ENCODE peak calls at places on chromosomes 11 and 22, in eight cellular contexts. N, L, C, T, W, R, U and A are unnamed samples.

GRCh38 chr11:119729581-119730346 is 764 bp upstream of the NECTIN1 start:
- DNase-seq in N (no peak), L (peak), C (peak), T (peak), W (peak), R (peak), U (no peak), A (peak)

GRCh38 chr22:48982321-48982905 is 845.3 kb downstream of the BRD1 start:
- DNase-seq in N (peak), L (no peak), C (no peak), T (no peak), W (no peak), R (no peak), U (no peak), A (no peak)

GRCh38 chr11:86108890-86109638 is 40.2 kb upstream of the PICALM start:
- DNase-seq in N (no peak), L (no peak), C (no peak), T (no peak), W (no peak), R (no peak), U (no peak), A (no peak)

GRCh38 chr22:47095395-47096122 is 333.1 kb downstream of the TBC1D22A start:
- DNase-seq in N (peak), L (no peak), C (no peak), T (no peak), W (peak), R (no peak), U (no peak), A (no peak)

GRCh38 chr11:127737499-127737898 is 736.9 kb upstream of the KIRREL3 start:
- DNase-seq in N (no peak), L (no peak), C (no peak), T (no peak), W (no peak), R (no peak), U (no peak), A (no peak)

GRCh38 chr22:27641049-27641790 is 160.3 kb downstream of the MN1 start:
- DNase-seq in N (no peak), L (no peak), C (no peak), T (no peak), W (peak), R (no peak), U (no peak), A (no peak)

GRCh38 chr11:61645179-61645868 is 34.9 kb upstream of the DAGLA start:
- DNase-seq in N (no peak), L (peak), C (peak), T (no peak), W (peak), R (peak), U (no peak), A (no peak)

GRCh38 chr22:37330200-37331033 is 48.1 kb downstream of the CYTH4 start:
- DNase-seq in N (no peak), L (no peak), C (peak), T (no peak), W (peak), R (peak), U (peak), A (peak)

GRCh38 chr11:70415176-70415575 is 16.8 kb downstream of the CTTN start:
- DNase-seq in N (no peak), L (no peak), C (no peak), T (no peak), W (peak), R (no peak), U (peak), A (no peak)

GRCh38 chr11:12211331-12212065 is 101.1 kb downstream of the MICAL2 start:
- DNase-seq in N (no peak), L (no peak), C (no peak), T (no peak), W (no peak), R (no peak), U (no peak), A (no peak)

GRCh38 chr11:123158609-123159008 is 36.4 kb downstream of the CLMP start:
- DNase-seq in N (no peak), L (no peak), C (no peak), T (no peak), W (no peak), R (no peak), U (no peak), A (no peak)

GRCh38 chr11:63610604-63611394 is 3.4 kb downstream of the PLAAT3 start:
- DNase-seq in N (no peak), L (no peak), C (no peak), T (peak), W (no peak), R (peak), U (no peak), A (no peak)
- TF ChIP-seq CTCF in N (no peak), L (no peak), C (no peak), T (no peak), W (no peak), R (peak), U (no peak), A (no peak)

DNA sequence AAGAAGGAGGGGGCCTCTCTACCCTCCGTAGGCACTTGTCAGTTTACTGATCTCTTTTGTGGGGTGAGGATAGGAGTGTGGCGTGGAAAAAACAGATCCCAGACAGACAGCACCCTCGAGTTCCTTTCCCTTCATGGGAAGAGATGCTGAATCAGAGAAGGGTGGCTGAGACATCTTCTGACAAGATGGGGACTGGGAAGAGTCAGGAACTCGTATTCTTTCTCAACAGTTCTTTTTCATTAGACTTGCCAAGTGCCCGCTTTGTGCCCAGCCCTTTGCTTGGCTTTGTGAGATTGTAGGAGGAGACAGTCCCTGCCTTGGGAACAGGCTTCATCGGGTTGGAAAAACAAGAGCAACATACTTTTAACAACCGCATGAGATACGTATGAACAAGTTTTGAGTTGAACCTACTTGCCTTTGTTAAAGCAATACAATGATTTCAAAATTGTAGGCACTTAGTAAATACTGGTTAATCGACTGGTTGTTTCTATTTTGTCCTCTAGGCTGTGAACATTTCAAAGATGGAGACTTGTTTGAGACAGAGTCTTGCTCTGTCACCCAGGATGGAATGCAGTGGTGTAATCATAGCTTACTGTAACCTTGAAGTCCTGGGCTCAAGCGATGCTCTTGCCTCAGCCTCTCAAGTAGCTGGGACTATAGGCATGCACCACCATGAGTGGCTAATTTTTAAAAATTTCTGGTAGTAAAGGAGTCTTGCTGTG is 1.1 kb downstream of the RRM1 start:
- DNase-seq in N (no peak), L (no peak), C (no peak), T (no peak), W (peak), R (no peak), U (no peak), A (no peak)
- TF ChIP-seq CTCF in N (no peak), L (no peak), C (no peak), T (no peak), W (no peak), R (no peak), U (no peak), A (no peak)

GRCh38 chr11:66288138-66288865 is 641 bp downstream of the YIF1A start:
- DNase-seq in N (no peak), L (peak), C (no peak), T (no peak), W (no peak), R (no peak), U (no peak), A (no peak)

GRCh38 chr11:66287256-66288137 is 1.4 kb downstream of the YIF1A start:
- DNase-seq in N (no peak), L (no peak), C (no peak), T (no peak), W (no peak), R (no peak), U (no peak), A (no peak)

GRCh38 chr11:66289548-66290331 is 797 bp upstream of the YIF1A start:
- DNase-seq in N (peak), L (peak), C (peak), T (peak), W (no peak), R (peak), U (peak), A (peak)

GRCh38 chr11:66290332-66290629 is 1.3 kb upstream of the YIF1A start:
- DNase-seq in N (no peak), L (no peak), C (no peak), T (no peak), W (no peak), R (no peak), U (no peak), A (no peak)

DNA sequence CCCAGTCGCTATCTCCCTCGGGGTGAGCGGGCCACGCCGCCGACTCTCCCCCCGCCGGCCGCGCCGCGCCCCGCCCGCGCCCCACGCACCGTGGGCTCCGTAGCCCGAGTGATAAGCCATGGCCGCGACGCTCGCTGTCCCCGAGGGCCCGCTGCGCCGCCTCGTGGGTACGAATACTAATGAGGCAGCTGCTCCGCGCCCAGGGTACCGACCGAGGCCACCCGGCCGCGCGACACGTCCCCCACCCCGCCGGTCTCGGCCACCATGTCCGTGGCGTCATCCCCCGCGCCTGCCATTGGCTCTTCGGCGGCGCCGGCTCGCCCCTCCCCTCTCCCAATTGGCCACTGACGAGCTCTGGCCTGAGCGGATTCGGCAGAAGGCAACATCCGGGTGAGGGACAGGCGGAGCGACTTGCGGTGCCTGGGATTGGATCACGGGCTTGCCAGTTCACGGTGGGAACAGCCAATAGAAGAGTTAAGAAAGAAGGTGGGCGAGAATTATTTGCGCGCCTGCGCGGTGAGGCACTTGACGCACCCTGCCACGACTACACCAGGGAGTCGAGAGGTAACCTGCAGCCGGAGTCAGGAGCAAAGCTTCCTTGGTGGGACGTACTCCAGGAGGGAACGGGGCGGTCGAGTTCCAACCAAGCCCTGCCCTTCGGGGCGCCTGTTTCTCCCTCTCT is at the start of gene YIF1A:
- DNase-seq in N (peak), L (peak), C (peak), T (peak), W (peak), R (peak), U (peak), A (peak)
- TF ChIP-seq CTCF in N (no peak), L (peak), C (peak), T (peak), W (no peak), R (peak), U (no peak), A (no peak)

GRCh38 chr11:67695606-67696005 is 21.2 kb upstream of the ALDH3B2 start:
- DNase-seq in N (no peak), L (no peak), C (no peak), T (no peak), W (no peak), R (no peak), U (no peak), A (no peak)

GRCh38 chr11:67696998-67697397 is 22.6 kb upstream of the ALDH3B2 start:
- DNase-seq in N (no peak), L (no peak), C (no peak), T (no peak), W (no peak), R (no peak), U (no peak), A (no peak)

GRCh38 chr11:67699521-67699920 is 25.1 kb upstream of the ALDH3B2 start:
- DNase-seq in N (no peak), L (no peak), C (no peak), T (no peak), W (peak), R (no peak), U (no peak), A (no peak)

GRCh38 chr11:67698247-67698646 is 23.8 kb upstream of the ALDH3B2 start:
- DNase-seq in N (no peak), L (no peak), C (no peak), T (no peak), W (no peak), R (no peak), U (no peak), A (peak)

GRCh38 chr11:67697846-67698245 is 23.4 kb upstream of the ALDH3B2 start:
- DNase-seq in N (no peak), L (no peak), C (no peak), T (no peak), W (no peak), R (no peak), U (no peak), A (no peak)
- TF ChIP-seq CTCF in N (no peak), L (no peak), C (no peak), T (no peak), W (no peak), R (no peak), U (no peak), A (no peak)

GRCh38 chr11:14644396-14645246 is 1.0 kb downstream of the PDE3B start:
- DNase-seq in N (no peak), L (peak), C (peak), T (peak), W (peak), R (peak), U (no peak), A (peak)

GRCh38 chr11:14642873-14643696 is 519 bp upstream of the PDE3B start:
- DNase-seq in N (no peak), L (no peak), C (peak), T (no peak), W (no peak), R (peak), U (no peak), A (no peak)

GRCh38 chr11:14642453-14642852 is 1.2 kb upstream of the PDE3B start:
- DNase-seq in N (no peak), L (no peak), C (no peak), T (no peak), W (no peak), R (no peak), U (no peak), A (no peak)

GRCh38 chr11:14645247-14645912 is 1.8 kb downstream of the PDE3B start:
- DNase-seq in N (no peak), L (no peak), C (no peak), T (no peak), W (peak), R (no peak), U (no peak), A (no peak)

DNA sequence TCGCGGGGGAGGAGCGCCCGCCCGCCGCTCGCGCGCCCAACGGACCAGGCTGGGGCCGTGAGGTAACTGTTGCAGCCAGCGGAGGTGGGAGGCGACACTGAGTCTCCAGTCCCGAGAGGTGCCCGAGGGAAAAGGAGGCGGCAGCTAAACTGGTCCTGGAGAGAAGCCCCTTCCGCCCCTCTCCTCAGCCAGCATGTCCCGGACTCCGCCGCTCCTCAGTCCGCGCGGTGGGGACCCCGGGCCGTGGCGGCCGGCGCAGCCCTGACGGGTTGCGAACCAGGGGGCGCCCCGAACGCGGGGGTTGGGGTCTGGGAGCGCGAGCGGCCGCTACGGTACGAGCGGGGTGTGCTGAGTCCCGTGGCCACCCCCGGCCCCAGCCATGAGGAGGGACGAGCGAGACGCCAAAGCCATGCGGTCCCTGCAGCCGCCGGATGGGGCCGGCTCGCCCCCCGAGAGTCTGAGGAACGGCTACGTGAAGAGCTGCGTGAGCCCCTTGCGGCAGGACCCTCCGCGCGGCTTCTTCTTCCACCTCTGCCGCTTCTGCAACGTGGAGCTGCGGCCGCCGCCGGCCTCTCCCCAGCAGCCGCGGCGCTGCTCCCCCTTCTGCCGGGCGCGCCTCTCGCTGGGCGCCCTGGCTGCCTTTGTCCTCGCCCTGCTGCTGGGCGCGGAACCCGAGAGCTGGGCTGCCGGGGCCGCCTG is at the start of gene PDE3B:
- DNase-seq in N (no peak), L (peak), C (peak), T (peak), W (peak), R (peak), U (no peak), A (peak)
- TF ChIP-seq CTCF in N (no peak), L (no peak), C (peak), T (no peak), W (no peak), R (peak), U (no peak), A (peak)

GRCh38 chr11:117098269-117099231 is at the start of gene SIK3:
- DNase-seq in N (peak), L (peak), C (peak), T (peak), W (peak), R (peak), U (peak), A (peak)
- TF ChIP-seq CTCF in N (peak), L (no peak), C (no peak), T (peak), W (peak), R (peak), U (peak), A (peak)

GRCh38 chr11:19342036-19342435 is 101.3 kb upstream of the E2F8 start:
- DNase-seq in N (no peak), L (no peak), C (no peak), T (no peak), W (no peak), R (no peak), U (no peak), A (no peak)

GRCh38 chr11:19347911-19348310 is 107.2 kb upstream of the E2F8 start:
- DNase-seq in N (no peak), L (no peak), C (no peak), T (no peak), W (no peak), R (peak), U (no peak), A (no peak)

GRCh38 chr11:19344661-19345518 is 104.1 kb upstream of the E2F8 start:
- DNase-seq in N (no peak), L (peak), C (peak), T (peak), W (peak), R (peak), U (peak), A (peak)

GRCh38 chr11:19345848-19346681 is 105.3 kb upstream of the E2F8 start:
- DNase-seq in N (no peak), L (peak), C (no peak), T (no peak), W (no peak), R (peak), U (no peak), A (peak)

GRCh38 chr11:19345519-19345847 is 104.7 kb upstream of the E2F8 start:
- DNase-seq in N (no peak), L (no peak), C (no peak), T (no peak), W (no peak), R (peak), U (no peak), A (peak)
- TF ChIP-seq CTCF in N (no peak), L (no peak), C (no peak), T (no peak), W (no peak), R (peak), U (no peak), A (no peak)

DNA sequence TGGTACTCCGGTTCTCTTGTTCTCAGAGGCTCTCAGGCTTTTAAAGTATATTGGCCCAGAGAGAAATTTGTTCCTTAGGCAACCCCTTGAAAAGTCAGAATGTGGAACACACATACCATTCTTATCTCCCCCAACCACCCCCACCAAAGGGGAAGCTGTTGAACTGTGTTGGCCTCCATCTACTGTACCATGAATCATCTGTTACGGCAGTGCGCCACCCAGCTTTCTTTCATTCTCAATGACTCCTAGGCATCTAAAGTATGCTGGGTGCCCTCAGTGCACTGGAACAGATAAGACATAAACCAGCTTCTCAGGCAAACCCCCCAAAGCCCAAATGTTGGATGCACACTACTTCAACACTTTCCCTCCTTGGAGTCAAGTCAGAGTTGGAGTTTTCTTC is 696.2 kb upstream of the TENM4 start:
- DNase-seq in N (no peak), L (no peak), C (no peak), T (no peak), W (peak), R (no peak), U (no peak), A (no peak)
- TF ChIP-seq CTCF in N (no peak), L (no peak), C (no peak), T (no peak), W (no peak), R (no peak), U (no peak), A (no peak)